ENCODE peak calls at places on chromosomes 2 and 18, in seven cellular contexts. M, O, Q, U, R, F and E are unnamed samples.

GRCh38 chr2:1869987-1870386 is 125.7 kb upstream of the PXDN start:
- DNase-seq in M (no peak), O (no peak), Q (no peak), U (no peak), R (no peak), F (no peak), E (no peak)

GRCh38 chr2:8799004-8799403 is 38.4 kb downstream of the KIDINS220 start:
- DNase-seq in M (no peak), O (no peak), Q (no peak), U (no peak), R (no peak), F (no peak), E (no peak)

GRCh38 chr18:22210331-22210754 is 41.0 kb downstream of the GATA6 start:
- DNase-seq in M (no peak), O (no peak), Q (no peak), U (peak), R (no peak), F (no peak), E (no peak)

GRCh38 chr2:64363848-64364247 is 90.1 kb upstream of the LGALSL start:
- DNase-seq in M (no peak), O (no peak), Q (no peak), U (no peak), R (no peak), F (no peak), E (no peak)

GRCh38 chr2:148375214-148375613 is 269.3 kb upstream of the EPC2 start:
- DNase-seq in M (no peak), O (no peak), Q (no peak), U (peak), R (no peak), F (no peak), E (no peak)

GRCh38 chr18:22347624-22348511 is 69.8 kb downstream of the CTAGE1 start:
- DNase-seq in M (peak), O (no peak), Q (no peak), U (no peak), R (no peak), F (no peak), E (no peak)

GRCh38 chr18:67265464-67266245 is 250.9 kb downstream of the DSEL start:
- DNase-seq in M (no peak), O (no peak), Q (no peak), U (peak), R (no peak), F (no peak), E (peak)

GRCh38 chr18:62018034-62018760 is 125.4 kb upstream of the RNF152 start:
- DNase-seq in M (peak), O (no peak), Q (no peak), U (peak), R (no peak), F (no peak), E (peak)

GRCh38 chr2:235659767-235660322 is 166.0 kb downstream of the AGAP1 start:
- DNase-seq in M (no peak), O (no peak), Q (no peak), U (peak), R (no peak), F (no peak), E (peak)

GRCh38 chr18:24503182-24503581 is 42.7 kb downstream of the HRH4 start:
- DNase-seq in M (no peak), O (no peak), Q (no peak), U (no peak), R (no peak), F (no peak), E (no peak)

GRCh38 chr2:200905618-200906296 is 16.6 kb downstream of the NIF3L1 start:
- DNase-seq in M (peak), O (peak), Q (no peak), U (peak), R (peak), F (peak), E (peak)

GRCh38 chr2:85066006-85066405 is 67.2 kb upstream of the TCF7L1 start:
- DNase-seq in M (no peak), O (no peak), Q (no peak), U (no peak), R (no peak), F (no peak), E (no peak)

GRCh38 chr2:67215636-67216035 is 181.5 kb upstream of the ETAA1 start:
- DNase-seq in M (no peak), O (no peak), Q (no peak), U (no peak), R (no peak), F (no peak), E (no peak)

GRCh38 chr2:85954918-85955420 is 66.2 kb upstream of the ST3GAL5 start:
- DNase-seq in M (no peak), O (no peak), Q (no peak), U (no peak), R (no peak), F (no peak), E (no peak)

GRCh38 chr2:40243581-40243980 is 208.3 kb downstream of the SLC8A1 start:
- DNase-seq in M (no peak), O (no peak), Q (no peak), U (peak), R (no peak), F (no peak), E (peak)

GRCh38 chr2:130796280-130796679 is 40.4 kb upstream of the ARHGEF4 start:
- DNase-seq in M (no peak), O (no peak), Q (no peak), U (no peak), R (peak), F (no peak), E (no peak)

GRCh38 chr2:190607014-190607597 is 41.8 kb upstream of the NAB1 start:
- DNase-seq in M (no peak), O (no peak), Q (no peak), U (peak), R (peak), F (no peak), E (no peak)

GRCh38 chr2:168997794-168998193 is 33.3 kb downstream of the ABCB11 start:
- DNase-seq in M (no peak), O (no peak), Q (no peak), U (peak), R (no peak), F (no peak), E (no peak)

GRCh38 chr18:49274188-49274714 is 186.2 kb downstream of the DYM start:
- DNase-seq in M (no peak), O (no peak), Q (no peak), U (peak), R (no peak), F (no peak), E (peak)

GRCh38 chr2:26438526-26438925 is 36.8 kb downstream of the DRC1 start:
- DNase-seq in M (no peak), O (no peak), Q (no peak), U (peak), R (peak), F (no peak), E (no peak)

GRCh38 chr2:200247494-200247893 is 59.0 kb upstream of the SPATS2L start:
- DNase-seq in M (no peak), O (no peak), Q (no peak), U (no peak), R (no peak), F (no peak), E (no peak)

GRCh38 chr2:18742382-18742781 is 153.0 kb upstream of the NT5C1B start:
- DNase-seq in M (peak), O (no peak), Q (no peak), U (no peak), R (no peak), F (no peak), E (no peak)
- TF ChIP-seq CTCF in M (peak), O (no peak), Q (no peak), U (peak), R (no peak), F (no peak), E (peak)

DNA sequence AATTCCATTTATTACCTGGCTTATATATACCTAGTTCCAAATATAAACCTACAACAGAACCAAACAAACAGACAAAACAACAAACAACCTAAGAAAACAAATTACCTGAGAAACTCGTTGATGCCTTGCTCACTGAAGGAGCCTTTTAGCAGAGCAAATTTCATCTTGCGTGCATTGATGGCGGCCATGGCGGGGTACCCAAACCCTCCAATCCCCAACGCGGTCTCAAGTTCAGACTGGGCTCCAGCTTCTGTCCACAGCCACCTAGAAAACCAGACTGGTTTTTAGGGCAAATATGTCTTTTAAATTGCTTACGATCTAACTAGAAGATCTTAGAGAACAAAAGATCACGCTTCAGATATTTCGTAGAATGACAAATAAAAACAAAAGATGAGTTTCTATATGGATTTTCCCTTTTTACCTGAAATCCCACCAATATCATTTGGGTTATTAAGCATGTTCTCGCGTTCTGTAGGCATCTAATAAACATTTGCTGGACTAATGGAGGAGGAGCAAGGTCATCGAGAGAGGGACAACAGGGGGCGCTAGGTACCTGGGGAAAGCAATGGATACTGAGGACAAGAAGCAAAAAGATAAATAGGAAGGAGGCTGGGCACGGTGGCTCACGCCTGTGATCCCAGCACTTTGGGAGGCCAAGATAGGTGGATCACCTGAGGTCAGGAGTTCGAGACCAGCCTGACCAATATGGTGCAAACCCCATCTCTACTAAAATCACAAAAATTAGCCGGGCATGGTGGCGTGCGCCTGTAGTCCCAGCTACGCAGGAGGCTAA is 25.2 kb downstream of the PDIA6 start:
- DNase-seq in M (no peak), O (peak), Q (no peak), U (peak), R (peak), F (peak), E (no peak)
- TF ChIP-seq CTCF in M (no peak), O (no peak), Q (peak), U (peak), R (no peak), F (no peak), E (peak)

GRCh38 chr2:218010838-218011616 is 8.2 kb upstream of the TNS1 start:
- DNase-seq in M (no peak), O (no peak), Q (no peak), U (no peak), R (no peak), F (no peak), E (no peak)

GRCh38 chr2:218011641-218012040 is 8.8 kb upstream of the TNS1 start:
- DNase-seq in M (no peak), O (no peak), Q (no peak), U (no peak), R (no peak), F (no peak), E (no peak)

GRCh38 chr2:218010116-218010837 is 7.5 kb upstream of the TNS1 start:
- DNase-seq in M (peak), O (peak), Q (no peak), U (peak), R (peak), F (peak), E (no peak)

GRCh38 chr2:218008060-218009040 is 5.6 kb upstream of the TNS1 start:
- DNase-seq in M (no peak), O (no peak), Q (no peak), U (peak), R (no peak), F (no peak), E (no peak)

DNA sequence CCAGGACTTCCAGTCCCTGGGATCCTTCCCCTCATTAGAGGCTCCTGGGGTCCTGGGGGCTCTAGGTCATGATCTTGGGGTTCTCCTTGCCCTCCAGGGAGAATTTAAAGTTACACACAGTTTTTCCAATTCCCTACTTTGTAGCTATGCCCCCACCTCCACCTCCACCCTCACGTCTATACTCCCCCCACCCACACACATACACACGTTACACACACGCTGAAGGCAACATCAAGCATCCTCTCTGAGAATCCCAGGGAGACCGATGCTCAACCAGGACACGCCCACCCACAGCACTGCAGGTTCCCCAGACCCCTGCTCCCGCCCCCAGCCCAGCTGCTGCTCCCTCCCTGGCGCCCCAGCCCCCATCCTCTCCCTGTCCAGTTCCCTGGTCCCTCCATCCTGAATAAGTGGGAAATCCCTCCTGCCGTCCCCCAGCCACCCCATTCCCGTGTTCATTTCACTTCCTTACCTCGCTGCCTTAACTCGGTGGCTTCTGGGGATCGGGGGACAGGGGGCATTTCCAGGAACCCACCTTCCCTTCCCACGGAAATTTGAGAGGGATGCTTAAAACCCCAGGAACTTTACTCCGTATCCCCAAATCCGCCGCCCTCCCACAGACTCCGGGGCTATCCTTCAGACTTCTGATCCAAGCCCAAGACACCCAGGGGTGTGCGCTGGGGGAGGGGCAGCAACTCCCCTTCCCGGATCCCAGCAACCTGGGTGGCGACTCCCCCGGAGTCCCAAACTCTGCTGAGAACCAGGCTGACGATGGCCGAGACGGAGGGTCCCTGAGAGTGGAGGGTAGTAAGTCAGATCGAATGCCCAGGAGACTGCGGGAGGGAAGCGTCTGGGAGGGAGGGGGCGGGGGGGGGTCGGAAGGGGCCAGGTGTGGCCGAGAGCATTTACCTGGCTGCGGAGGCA is 6.7 kb upstream of the TNS1 start:
- DNase-seq in M (no peak), O (no peak), Q (no peak), U (no peak), R (peak), F (no peak), E (no peak)
- TF ChIP-seq CTCF in M (no peak), O (no peak), Q (no peak), U (no peak), R (no peak), F (no peak), E (no peak)

GRCh38 chr18:74709451-74709850 is 111.8 kb downstream of the ZNF407 start:
- DNase-seq in M (no peak), O (no peak), Q (no peak), U (no peak), R (no peak), F (no peak), E (no peak)

GRCh38 chr18:74702951-74703350 is 105.3 kb downstream of the ZNF407 start:
- DNase-seq in M (no peak), O (no peak), Q (no peak), U (no peak), R (no peak), F (no peak), E (no peak)

GRCh38 chr18:74708169-74708568 is 110.5 kb downstream of the ZNF407 start:
- DNase-seq in M (no peak), O (no peak), Q (no peak), U (no peak), R (no peak), F (no peak), E (no peak)
- TF ChIP-seq CTCF in M (no peak), O (no peak), Q (no peak), U (no peak), R (no peak), F (no peak), E (no peak)